ENCODE peak calls at places on chromosomes 4 and X, in eight cellular contexts. R is stimulated activated naive B cell treated with anti-CD40 and anti-IgM and Interleukin-4, amounts not matched to agents 10 μg/mL and 1 μg/mL and 100 μg/mL, for 72 hours; S is fibroblast of the aortic adventitia; J is NCI-H2029; M is central memory CD4-positive, alpha-beta T cell; O is KBM-7; B is A549; Z is cardiac fibroblast. Y is an unnamed sample.
A peak's percentile ranks its signal among the peaks of the same experiment; 100 is the strongest.

GRCh38 chr4:114015444-114015899 is 36.0 kb upstream of the ARSJ start:
- DNase-seq in R (no peak), S (peak; percentile 100), J (no peak), M (no peak), O (no peak), B (peak; percentile 40), Z (peak; percentile 97), Y (no peak)

GRCh38 chr4:156774422-156774821 is 197.2 kb downstream of the PDGFC start:
- DNase-seq in R (no peak), S (peak; percentile 95), J (no peak), M (no peak), O (no peak), B (no peak), Z (peak; percentile 88), Y (no peak)

GRCh38 chrX:96379951-96380350 is 304.7 kb upstream of the DIAPH2 start:
- DNase-seq in R (no peak), S (no peak), J (no peak), M (no peak), O (no peak), B (no peak), Z (no peak), Y (no peak)

GRCh38 chrX:43882294-43882681 is at the start of gene MAOB:
- DNase-seq in R (no peak), S (no peak), J (no peak), M (no peak), O (no peak), B (no peak), Z (no peak), Y (no peak)

GRCh38 chr4:65089666-65090065 is 580.6 kb downstream of the EPHA5 start:
- DNase-seq in R (no peak), S (peak; percentile 10), J (no peak), M (no peak), O (no peak), B (no peak), Z (peak; percentile 10), Y (no peak)

GRCh38 chr4:9964884-9965283 is 56.4 kb downstream of the SLC2A9 start:
- DNase-seq in R (no peak), S (no peak), J (no peak), M (no peak), O (no peak), B (no peak), Z (no peak), Y (no peak)

GRCh38 chr4:53702334-53703266 is 111.3 kb upstream of the LNX1 start:
- DNase-seq in R (peak; percentile 16), S (peak; percentile 85), J (peak; percentile 92), M (no peak), O (peak; percentile 72), B (peak; percentile 10), Z (peak; percentile 91), Y (no peak)

GRCh38 chr4:41437264-41437566 is 100.7 kb upstream of the LIMCH1 start:
- DNase-seq in R (peak; percentile 4), S (no peak), J (no peak), M (no peak), O (no peak), B (no peak), Z (peak; percentile 13), Y (no peak)

GRCh38 chr4:91198951-91199350 is 1071.8 kb downstream of the CCSER1 start:
- DNase-seq in R (no peak), S (no peak), J (peak; percentile 64), M (no peak), O (no peak), B (no peak), Z (peak; percentile 5), Y (no peak)

GRCh38 chrX:21412883-21413282 is 38.7 kb downstream of the CNKSR2 start:
- DNase-seq in R (no peak), S (peak; percentile 35), J (no peak), M (no peak), O (no peak), B (no peak), Z (no peak), Y (no peak)

GRCh38 chr4:141246243-141246642 is 25.5 kb downstream of the ZNF330 start:
- DNase-seq in R (no peak), S (peak; percentile 89), J (no peak), M (no peak), O (no peak), B (no peak), Z (peak; percentile 76), Y (no peak)

GRCh38 chrX:130680164-130681035 is 222.6 kb downstream of the ENOX2 start:
- DNase-seq in R (no peak), S (peak; percentile 64), J (no peak), M (no peak), O (no peak), B (no peak), Z (peak; percentile 65), Y (no peak)

GRCh38 chr4:152581536-152582160 is 45.8 kb upstream of the FBXW7 start:
- DNase-seq in R (no peak), S (no peak), J (no peak), M (no peak), O (no peak), B (no peak), Z (no peak), Y (no peak)

GRCh38 chr4:11632015-11632414 is 203.3 kb upstream of the HS3ST1 start:
- DNase-seq in R (no peak), S (no peak), J (peak; percentile 94), M (no peak), O (no peak), B (no peak), Z (no peak), Y (no peak)

GRCh38 chr4:158080354-158080753 is 92.5 kb downstream of the GASK1B start:
- DNase-seq in R (no peak), S (no peak), J (no peak), M (no peak), O (no peak), B (no peak), Z (no peak), Y (no peak)

GRCh38 chr4:150593996-150594395 is 12.0 kb downstream of the MAB21L2 start:
- DNase-seq in R (no peak), S (peak; percentile 50), J (no peak), M (no peak), O (peak; percentile 6), B (no peak), Z (peak; percentile 54), Y (no peak)

GRCh38 chr4:41538887-41539498 is 1.0 kb downstream of the LIMCH1 start:
- DNase-seq in R (no peak), S (peak; percentile 9), J (no peak), M (no peak), O (no peak), B (no peak), Z (no peak), Y (no peak)

GRCh38 chr4:153572609-153573008 is 106.4 kb downstream of the TMEM131L start:
- DNase-seq in R (no peak), S (no peak), J (no peak), M (no peak), O (no peak), B (no peak), Z (no peak), Y (no peak)

GRCh38 chr4:78560296-78560963 is 8.9 kb downstream of the ANXA3 start:
- DNase-seq in R (no peak), S (peak; percentile 98), J (no peak), M (no peak), O (no peak), B (no peak), Z (peak; percentile 88), Y (no peak)